ENCODE peak calls at places on chromosomes 5 and 9, in four cellular contexts. Z is A549, P is K562, D is HepG2. L is an unnamed sample.

GRCh38 chr5:143399616-143400540 is 3.6 kb downstream of the NR3C1 start:
- DNase-seq in Z (no peak), P (peak; percentile 7), D (no peak), L (no peak)

GRCh38 chr5:9380108-9380507 is 165.8 kb downstream of the SEMA5A start:
- DNase-seq in Z (no peak), P (no peak), D (no peak), L (no peak)

GRCh38 chr5:32677023-32677422 is 34.1 kb upstream of the NPR3 start:
- DNase-seq in Z (no peak), P (no peak), D (no peak), L (no peak)

GRCh38 chr9:110807956-110808598 is 139.5 kb downstream of the MUSK start:
- DNase-seq in Z (no peak), P (no peak), D (no peak), L (no peak)

GRCh38 chr9:14908221-14909206 is 1.7 kb downstream of the FREM1 start:
- DNase-seq in Z (no peak), P (peak; percentile 16), D (peak; percentile 43), L (no peak)

GRCh38 chr5:139147743-139148079 is 50.5 kb downstream of the SIL1 start:
- DNase-seq in Z (no peak), P (no peak), D (no peak), L (no peak)

GRCh38 chr9:92613268-92614122 is 56.4 kb downstream of the IPPK start:
- DNase-seq in Z (no peak), P (no peak), D (no peak), L (no peak)

GRCh38 chr5:173697931-173698579 is 81.6 kb upstream of the BOD1 start:
- DNase-seq in Z (no peak), P (no peak), D (no peak), L (no peak)

GRCh38 chr9:76192013-76192412 is 202.2 kb downstream of the RFK start:
- DNase-seq in Z (no peak), P (no peak), D (no peak), L (no peak)

GRCh38 chr9:37618817-37619216 is 26.4 kb upstream of the TOMM5 start:
- DNase-seq in Z (no peak), P (no peak), D (no peak), L (no peak)

GRCh38 chr5:176817369-176817841 is 7.0 kb downstream of the UNC5A start:
- DNase-seq in Z (no peak), P (no peak), D (no peak), L (peak; percentile 58)

GRCh38 chr9:34454571-34455065 is 3.8 kb downstream of the FAM219A start:
- DNase-seq in Z (peak; percentile 67), P (no peak), D (no peak), L (no peak)

GRCh38 chr9:127149463-127150390 is 27.3 kb upstream of the ANGPTL2 start:
- DNase-seq in Z (no peak), P (no peak), D (no peak), L (no peak)

GRCh38 chr5:6755941-6756340 is 42.7 kb downstream of the TENT4A start:
- DNase-seq in Z (no peak), P (no peak), D (no peak), L (no peak)

GRCh38 chr9:121345070-121345469 is 25.0 kb downstream of the STOM start:
- DNase-seq in Z (no peak), P (no peak), D (no peak), L (no peak)

GRCh38 chr5:117261948-117262606 is 687.5 kb upstream of the SEMA6A start:
- DNase-seq in Z (no peak), P (no peak), D (no peak), L (no peak)

GRCh38 chr9:135890190-135890861 is 17.0 kb downstream of the CAMSAP1 start:
- DNase-seq in Z (no peak), P (no peak), D (no peak), L (no peak)

GRCh38 chr9:2231831-2232230 is 216.7 kb downstream of the SMARCA2 start:
- DNase-seq in Z (no peak), P (no peak), D (no peak), L (no peak)

GRCh38 chr9:18726546-18726945 is 252.6 kb downstream of the ADAMTSL1 start:
- DNase-seq in Z (no peak), P (no peak), D (no peak), L (no peak)

GRCh38 chr5:159163027-159163699 is 46.2 kb downstream of the RNF145 start:
- DNase-seq in Z (peak; percentile 45), P (no peak), D (no peak), L (no peak)

GRCh38 chr9:128103589-128103962 is 24.0 kb downstream of the PTGES2 start:
- DNase-seq in Z (no peak), P (no peak), D (peak; percentile 41), L (no peak)

GRCh38 chr5:32311404-32312193 is 1.1 kb downstream of the MTMR12 start:
- DNase-seq in Z (no peak), P (peak; percentile 36), D (no peak), L (no peak)

GRCh38 chr9:77926314-77926959 is 105.2 kb downstream of the GNAQ start:
- DNase-seq in Z (peak; percentile 31), P (no peak), D (no peak), L (no peak)

GRCh38 chr9:77019010-77019809 is at the start of gene FOXB2:
- DNase-seq in Z (no peak), P (no peak), D (no peak), L (peak; percentile 43)

GRCh38 chr5:19615661-19616060 is 372.3 kb downstream of the CDH18 start:
- DNase-seq in Z (no peak), P (no peak), D (no peak), L (no peak)

GRCh38 chr5:139561655-139562451 is 714 bp downstream of the UBE2D2 start:
- DNase-seq in Z (peak; percentile 54), P (peak; percentile 60), D (no peak), L (peak; percentile 56)

GRCh38 chr5:180498378-180498777 is 4.2 kb downstream of the CNOT6 start:
- DNase-seq in Z (no peak), P (peak; percentile 50), D (no peak), L (no peak)

GRCh38 chr9:77170991-77171699 is 6.2 kb upstream of the VPS13A start:
- DNase-seq in Z (no peak), P (no peak), D (peak; percentile 99), L (no peak)

GRCh38 chr5:132365213-132365612 is 4.3 kb upstream of the SLC22A5 start:
- DNase-seq in Z (peak; percentile 95), P (peak; percentile 65), D (peak; percentile 54), L (no peak)

GRCh38 chr5:84085387-84086041 is 299.2 kb downstream of the EDIL3 start:
- DNase-seq in Z (no peak), P (no peak), D (no peak), L (no peak)

GRCh38 chr5:96627792-96628191 is 34.4 kb upstream of the CAST start:
- DNase-seq in Z (peak; percentile 78), P (no peak), D (peak; percentile 54), L (no peak)

GRCh38 chr5:139795074-139796001 is at the start of gene PSD2:
- DNase-seq in Z (no peak), P (peak; percentile 32), D (no peak), L (peak; percentile 61)

DNA sequence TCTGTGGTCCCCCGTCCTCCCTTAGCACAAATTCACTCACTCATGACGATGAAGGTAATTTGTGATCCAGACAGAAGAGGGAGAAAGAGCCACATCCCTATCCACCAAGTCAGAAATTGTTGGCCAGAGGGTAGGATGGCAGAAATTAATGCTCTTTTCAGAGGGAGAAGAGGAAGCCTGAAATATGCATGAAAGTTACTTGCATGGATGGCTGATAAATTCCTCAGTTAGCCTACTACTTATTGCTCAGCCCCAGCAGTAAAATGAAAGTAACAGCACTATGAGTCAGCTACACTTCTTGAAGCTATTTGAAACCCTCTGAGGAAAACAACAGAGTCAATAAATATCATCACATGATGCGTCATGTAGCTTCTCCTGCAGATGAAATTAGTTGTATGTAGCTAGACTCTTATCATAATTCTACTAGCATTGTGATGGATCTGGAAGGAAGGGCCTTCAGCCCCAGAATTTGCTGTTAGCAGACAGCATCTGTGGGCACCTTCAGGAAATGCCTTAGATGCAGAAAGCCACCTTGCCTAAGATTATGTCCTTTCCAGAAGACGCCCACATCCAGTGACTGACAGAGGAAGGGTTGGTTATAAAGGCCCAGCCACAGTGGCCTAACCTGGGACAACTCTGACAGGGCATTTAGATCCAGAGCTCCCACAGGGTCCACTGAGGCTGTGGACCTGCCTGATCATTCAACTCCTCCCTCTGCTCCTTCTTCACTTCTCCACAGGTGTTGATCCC is 81.2 kb upstream of the CCDC112 start:
- DNase-seq in Z (peak; percentile 22), P (no peak), D (no peak), L (no peak)
- TF ChIP-seq HMGXB4 in Z (no peak), P (no peak), D (no peak), L (no peak)

GRCh38 chr9:87859137-87859536 is 23.5 kb upstream of the SPATA31E1 start:
- DNase-seq in Z (no peak), P (no peak), D (no peak), L (no peak)
- TF ChIP-seq HMGXB4 in Z (no peak), P (no peak), D (no peak), L (no peak)

DNA sequence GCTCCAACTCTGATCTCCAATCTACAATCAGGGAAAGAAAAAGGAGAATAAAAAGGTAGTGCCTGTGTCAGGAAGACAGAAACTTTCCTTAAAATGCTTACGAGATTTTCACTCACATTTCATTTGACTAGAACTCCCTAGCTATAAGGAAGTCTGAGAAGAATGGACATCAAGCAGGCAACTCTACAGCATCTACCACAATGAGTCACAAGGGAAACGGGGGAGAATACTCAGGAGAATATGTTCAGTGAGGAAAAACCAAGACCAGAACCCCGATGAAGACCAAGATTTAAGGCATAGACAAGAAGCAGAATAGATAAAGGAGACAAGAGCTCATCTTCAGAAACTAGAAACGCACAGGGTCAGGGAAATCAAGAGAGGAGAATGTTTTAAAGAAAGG is 9.0 kb upstream of the SETD9 start:
- DNase-seq in Z (no peak), P (no peak), D (no peak), L (no peak)
- TF ChIP-seq HMGXB4 in Z (no peak), P (no peak), D (no peak), L (no peak)

DNA sequence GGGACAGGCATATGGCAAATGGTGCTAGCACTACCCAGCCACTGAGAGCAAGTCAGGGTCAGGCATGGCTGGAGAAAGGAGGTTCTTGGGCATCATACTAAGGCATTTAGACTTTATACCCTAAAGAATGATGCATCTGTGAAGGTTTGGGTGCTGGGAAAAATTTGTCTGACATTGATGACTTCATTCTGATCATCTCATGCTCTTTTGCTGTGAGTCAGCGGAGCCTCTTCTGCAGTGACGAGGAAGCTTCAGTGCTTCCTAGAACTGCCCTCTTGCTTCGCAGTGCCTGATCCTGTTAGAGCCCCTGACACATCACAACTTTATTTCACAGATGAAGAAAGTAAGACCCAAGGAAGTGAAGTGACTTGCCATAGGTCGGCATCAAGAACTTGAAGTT is 266.6 kb upstream of the GAS1 start:
- DNase-seq in Z (no peak), P (no peak), D (no peak), L (no peak)
- TF ChIP-seq HMGXB4 in Z (no peak), P (no peak), D (no peak), L (no peak)